ENCODE peak calls at places on chromosome 11, in eight cellular contexts. H is upper lobe of right lung, V is thyroid gland, K is HL-60, D is IMR-90, F is MM.1S, O is pancreas, J is AG04450. A is an unnamed sample.

GRCh38 chr11:38446336-38446735 is 1848.3 kb upstream of the RAG2 start:
- DNase-seq in D (no peak), H (no peak), J (no peak), F (no peak), K (no peak), V (no peak), O (no peak), A (peak)

GRCh38 chr11:111652184-111652583 is 49.9 kb downstream of the SIK2 start:
- DNase-seq in J (no peak), K (no peak), F (no peak), O (no peak), V (no peak), H (no peak), D (no peak), A (peak)

GRCh38 chr11:73291781-73292180 is 16.3 kb upstream of the ARHGEF17 start:
- DNase-seq in D (no peak), H (no peak), O (no peak), J (no peak), V (no peak), F (no peak), K (no peak), A (no peak)

GRCh38 chr11:122633219-122633829 is 22.2 kb upstream of the UBASH3B start:
- DNase-seq in J (no peak), O (no peak), D (peak), K (peak), F (peak), H (no peak), V (peak), A (peak)

GRCh38 chr11:86292912-86293606 is 9.0 kb upstream of the HIKESHI start:
- DNase-seq in F (no peak), O (no peak), H (no peak), D (no peak), V (no peak), K (no peak), J (no peak), A (no peak)

GRCh38 chr11:75330279-75330678 is 21.2 kb downstream of the ARRB1 start:
- DNase-seq in D (peak), V (no peak), J (peak), H (no peak), F (no peak), K (no peak), O (no peak), A (no peak)

GRCh38 chr11:69664103-69664775 is 10.9 kb downstream of the LTO1 start:
- DNase-seq in J (no peak), D (no peak), F (no peak), K (no peak), V (no peak), O (no peak), H (peak), A (no peak)

GRCh38 chr11:84663731-84664130 is 963.4 kb downstream of the DLG2 start:
- DNase-seq in D (no peak), J (no peak), H (no peak), F (no peak), O (no peak), V (no peak), K (no peak), A (no peak)

GRCh38 chr11:73753938-73754337 is 6.9 kb downstream of the RAB6A start:
- DNase-seq in H (no peak), K (no peak), O (no peak), V (no peak), F (no peak), J (no peak), D (no peak), A (no peak)

GRCh38 chr11:112770017-112770416 is 191.2 kb upstream of the NCAM1 start:
- DNase-seq in D (no peak), H (no peak), O (no peak), F (no peak), V (no peak), J (no peak), K (no peak), A (no peak)

GRCh38 chr11:131486100-131486499 is 115.7 kb downstream of the NTM start:
- DNase-seq in K (no peak), F (no peak), D (no peak), V (no peak), O (no peak), J (no peak), H (no peak), A (no peak)

GRCh38 chr11:1408346-1408745 is 18.6 kb downstream of the BRSK2 start:
- DNase-seq in J (no peak), F (no peak), K (no peak), V (no peak), D (no peak), O (no peak), H (no peak), A (no peak)

GRCh38 chr11:80136991-80137390 is 696.2 kb upstream of the TENM4 start:
- DNase-seq in J (no peak), H (no peak), V (peak), K (no peak), O (no peak), D (no peak), F (no peak), A (peak)

GRCh38 chr11:7034019-7034418 is 13.7 kb downstream of the NLRP14 start:
- DNase-seq in K (no peak), O (no peak), J (no peak), V (no peak), D (no peak), H (no peak), F (no peak), A (no peak)

GRCh38 chr11:45844822-45845573 is 2.3 kb upstream of the CRY2 start:
- DNase-seq in J (no peak), H (no peak), V (no peak), O (no peak), D (no peak), K (no peak), F (no peak), A (no peak)

GRCh38 chr11:27087425-27087824 is 46.8 kb downstream of the BBOX1 start:
- DNase-seq in H (no peak), O (no peak), J (no peak), K (no peak), V (no peak), D (peak), F (no peak), A (no peak)

GRCh38 chr11:9405721-9406120 is 21.3 kb downstream of the IPO7 start:
- DNase-seq in D (peak), V (no peak), O (no peak), H (no peak), K (no peak), J (no peak), F (no peak), A (no peak)

GRCh38 chr11:67276821-67277230 is 10.6 kb downstream of the GRK2 start:
- DNase-seq in O (no peak), V (no peak), K (peak), D (peak), H (peak), J (no peak), F (peak), A (peak)

GRCh38 chr11:2787816-2788750 is 88.3 kb upstream of the KCNQ1OT1 start:
- DNase-seq in V (peak), H (peak), J (no peak), D (no peak), F (no peak), K (no peak), O (peak), A (no peak)

GRCh38 chr11:97794876-97795275 is 1225.9 kb upstream of the CNTN5 start:
- DNase-seq in D (no peak), K (no peak), V (no peak), O (no peak), J (no peak), H (no peak), F (no peak), A (no peak)

GRCh38 chr11:19368726-19369364 is 128.1 kb upstream of the E2F8 start:
- DNase-seq in J (no peak), K (no peak), V (no peak), F (no peak), O (no peak), D (no peak), H (no peak), A (peak)

GRCh38 chr11:68715685-68716084 is 31.3 kb downstream of the GAL start:
- DNase-seq in H (no peak), K (no peak), O (no peak), D (no peak), J (no peak), F (no peak), V (no peak), A (no peak)

GRCh38 chr11:27192184-27192583 is 151.6 kb downstream of the BBOX1 start:
- DNase-seq in F (no peak), K (no peak), J (no peak), O (no peak), D (no peak), H (no peak), V (no peak), A (no peak)

GRCh38 chr11:129884581-129884980 is 10.8 kb downstream of the NFRKB start:
- DNase-seq in H (no peak), K (no peak), F (no peak), V (no peak), J (no peak), O (no peak), D (no peak), A (no peak)

GRCh38 chr11:2587132-2587930 is 112.5 kb downstream of the KCNQ1OT1 start:
- DNase-seq in D (no peak), F (no peak), K (no peak), O (no peak), J (no peak), H (peak), V (peak), A (no peak)

GRCh38 chr11:13303668-13304649 is 26.4 kb downstream of the BMAL1 start:
- DNase-seq in J (no peak), F (no peak), O (no peak), H (no peak), K (peak), D (no peak), V (no peak), A (no peak)

GRCh38 chr11:13134886-13135285 is 125.8 kb downstream of the RASSF10 start:
- DNase-seq in K (no peak), F (no peak), H (no peak), D (no peak), O (no peak), V (no peak), J (no peak), A (no peak)

GRCh38 chr11:86513746-86514373 is 139.2 kb downstream of the CCDC81 start:
- DNase-seq in J (no peak), H (no peak), V (no peak), D (no peak), K (no peak), O (no peak), F (no peak), A (no peak)

GRCh38 chr11:8082391-8083087 is 1.5 kb downstream of the TUB start:
- DNase-seq in J (no peak), F (no peak), K (no peak), D (no peak), O (no peak), V (no peak), H (peak), A (no peak)

GRCh38 chr11:121572581-121573059 is 119.9 kb upstream of the SORL1-AS1 start:
- DNase-seq in V (no peak), K (peak), J (no peak), F (no peak), O (no peak), H (no peak), D (no peak), A (no peak)

GRCh38 chr11:118910309-118911112 is 15.2 kb downstream of the BCL9L start:
- DNase-seq in F (no peak), J (peak), D (peak), K (no peak), H (peak), O (peak), V (peak), A (peak)

GRCh38 chr11:118911113-118911879 is 14.4 kb downstream of the BCL9L start:
- DNase-seq in F (no peak), D (peak), J (no peak), V (no peak), H (no peak), O (no peak), K (no peak), A (no peak)

GRCh38 chr11:118913411-118914125 is 12.2 kb downstream of the BCL9L start:
- DNase-seq in H (no peak), V (peak), J (no peak), O (no peak), F (no peak), D (no peak), K (no peak), A (no peak)

GRCh38 chr11:118912742-118913410 is 12.8 kb downstream of the BCL9L start:
- DNase-seq in O (no peak), J (no peak), D (peak), V (no peak), F (no peak), H (no peak), K (no peak), A (no peak)

DNA sequence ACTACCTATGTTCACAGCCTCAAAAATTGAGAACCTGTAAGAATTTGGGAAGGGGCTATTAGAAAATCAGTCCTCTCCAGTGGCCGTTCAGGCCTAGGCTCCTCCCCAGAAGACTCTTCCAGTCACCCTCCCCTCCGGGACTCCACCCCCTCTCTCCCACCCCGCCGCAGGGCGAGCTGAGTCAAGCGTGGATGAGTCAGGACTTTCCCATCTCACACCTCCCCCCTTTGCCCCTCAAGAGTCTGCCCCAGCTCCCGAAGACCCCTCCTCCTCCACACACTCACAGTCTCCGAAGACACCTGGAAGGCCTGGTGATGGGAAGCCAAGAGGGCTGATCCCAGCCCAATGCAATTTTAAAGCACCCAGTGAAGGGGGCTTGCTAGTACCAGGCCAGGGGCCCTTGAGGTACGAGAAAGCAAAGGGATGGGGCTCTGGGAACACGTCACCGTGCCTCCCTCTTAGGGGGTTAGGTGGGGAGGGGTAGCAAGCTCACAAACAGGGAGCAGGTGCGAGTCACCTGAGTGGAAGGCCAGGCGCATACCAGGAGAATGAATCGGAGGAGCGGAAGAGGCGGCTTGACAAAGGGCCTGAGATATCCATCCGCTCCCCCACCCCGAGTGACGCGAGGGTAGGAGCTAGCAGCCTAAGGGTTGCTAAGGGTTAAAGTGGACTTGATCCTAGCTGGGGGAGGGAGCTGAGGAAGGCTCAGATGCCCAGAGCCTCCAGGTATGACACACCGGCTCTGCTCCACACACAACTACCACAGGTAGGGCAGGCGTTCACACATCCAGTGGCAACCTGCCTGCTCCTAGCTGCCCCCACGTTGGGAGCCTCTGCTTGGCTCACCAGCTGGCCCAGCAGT is 13.6 kb downstream of the BCL9L start:
- DNase-seq in O (peak), D (peak), V (peak), J (peak), H (peak), F (no peak), K (no peak), A (peak)
- H3K4me3 ChIP-seq in O (peak), D (peak), V (peak), J (peak), H (peak), F (no peak), K (no peak), A (peak)

GRCh38 chr11:64251986-64252837 is 882 bp downstream of the PLCB3 start:
- DNase-seq in D (no peak), H (peak), O (peak), K (no peak), F (no peak), V (peak), J (no peak), A (no peak)
- TF ChIP-seq CTCF in D (peak), H (peak), O (no peak), K (no peak), F (peak), V (peak), J (peak), A (peak)

DNA sequence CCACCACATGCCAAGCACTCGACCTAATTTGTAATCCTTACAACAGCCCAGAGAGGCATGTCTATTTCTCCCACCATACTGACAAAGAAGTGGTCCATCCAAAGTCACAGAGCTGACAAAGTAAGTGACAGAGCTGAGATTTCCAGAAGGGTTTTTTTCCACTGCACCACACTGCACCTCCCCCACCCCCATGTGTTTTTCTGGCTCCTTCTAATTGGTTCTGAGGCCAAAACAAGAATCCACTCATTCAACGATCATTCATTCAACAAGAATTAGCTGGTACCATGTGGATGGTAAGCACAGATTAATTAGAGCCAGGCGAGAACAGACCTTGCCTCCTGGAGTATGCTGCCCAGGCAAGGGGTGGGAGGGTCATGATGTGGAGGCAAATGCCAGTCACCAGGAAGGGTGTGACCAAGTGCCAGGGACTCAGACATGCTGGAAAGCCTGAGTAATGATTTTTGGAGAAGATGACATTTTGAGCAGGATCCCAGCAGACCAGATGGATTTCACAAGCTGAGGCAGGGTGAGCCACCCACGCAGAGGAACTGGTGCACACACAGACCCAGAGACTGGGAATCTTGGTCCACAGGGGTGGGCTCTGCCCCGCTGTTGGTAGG is 14.9 kb upstream of the PRG2 start:
- DNase-seq in D (no peak), K (peak), V (peak), F (no peak), O (no peak), H (no peak), J (no peak), A (no peak)
- H3K4me3 ChIP-seq in D (no peak), K (no peak), V (no peak), F (no peak), O (no peak), H (no peak), J (no peak), A (no peak)

GRCh38 chr11:71563401-71563800 is 2.0 kb upstream of the KRTAP5-10 start:
- DNase-seq in F (peak), J (no peak), V (no peak), H (no peak), D (peak), K (peak), O (no peak), A (peak)
- TF ChIP-seq CTCF in F (peak), J (peak), V (peak), H (peak), D (peak), K (peak), O (no peak), A (peak)

DNA sequence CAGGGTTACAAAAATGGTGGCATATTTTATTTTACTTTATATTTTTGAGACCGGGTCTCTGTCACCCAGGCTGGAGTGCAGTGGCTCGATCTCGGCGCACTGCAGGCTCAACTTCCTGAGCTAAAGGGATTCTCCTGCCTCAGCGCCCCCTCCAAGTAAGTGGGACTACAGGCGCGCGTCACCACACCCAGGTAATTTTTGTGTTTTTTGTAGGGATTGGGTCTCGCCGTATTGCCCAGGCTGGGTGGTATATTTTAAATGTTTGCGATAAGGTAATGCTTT is 652 bp upstream of the FOSL1 start:
- DNase-seq in O (no peak), V (no peak), K (no peak), F (no peak), J (no peak), D (no peak), H (no peak), A (no peak)
- H3K4me3 ChIP-seq in O (peak), V (no peak), K (no peak), F (peak), J (no peak), D (no peak), H (peak), A (no peak)

DNA sequence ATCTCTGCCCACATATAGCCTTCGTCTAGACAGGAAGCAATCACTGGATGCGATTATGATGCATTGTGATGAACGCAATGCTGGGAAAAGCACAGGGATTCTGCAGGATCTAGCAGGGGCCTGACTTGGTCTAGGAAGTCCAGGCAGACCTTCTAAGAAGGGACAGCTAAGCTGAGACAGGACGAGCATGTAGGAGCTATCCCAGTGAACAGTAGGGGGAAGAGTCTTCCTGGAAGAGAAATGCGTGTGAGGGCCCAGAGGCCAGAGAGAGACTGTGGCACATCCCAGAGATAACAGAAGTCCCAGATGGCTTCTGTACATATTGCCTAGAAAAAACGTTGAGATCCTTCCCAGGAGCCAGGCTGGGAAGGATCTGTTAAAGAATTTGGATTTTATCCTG is 24.5 kb downstream of the RCN1 start:
- DNase-seq in K (no peak), J (no peak), D (no peak), H (no peak), F (no peak), V (no peak), O (no peak), A (no peak)
- TF ChIP-seq CTCF in K (no peak), J (peak), D (no peak), H (no peak), F (no peak), V (no peak), O (no peak), A (peak)

GRCh38 chr11:62432695-62433094 is 13.9 kb downstream of the SCGB1A1 start:
- DNase-seq in V (no peak), F (no peak), H (no peak), O (peak), D (no peak), J (no peak), K (no peak), A (no peak)
- H3K4me3 ChIP-seq in V (no peak), F (no peak), H (no peak), O (no peak), D (no peak), J (no peak), K (no peak), A (no peak)

GRCh38 chr11:128484172-128484571 is 103.2 kb downstream of the ETS1 start:
- DNase-seq in H (no peak), V (no peak), O (no peak), K (no peak), F (no peak), D (no peak), J (no peak), A (no peak)
- TF ChIP-seq CTCF in H (no peak), V (no peak), O (no peak), K (no peak), F (no peak), D (no peak), J (peak), A (no peak)